ENCODE peak calls at places on chromosome 13, in nine cellular contexts. H is NCI-H2081; S is tibial artery; K is activated CD8-positive, alpha-beta T cell treated with anti-CD3 and anti-CD28 coated beads for 36 hours; C is activated naive CD8-positive, alpha-beta T cell treated with anti-CD3 and anti-CD28 coated beads, Interleukin-2, amount 50 U/mL, for 24 hours; L is activated CD4-positive, CD25-positive, alpha-beta regulatory T cell; F is prostate gland; N is epithelial cell of esophagus; B is CD8-positive, alpha-beta T cell. V is an unnamed sample.
A peak's percentile ranks its signal among the peaks of the same experiment; 100 is the strongest.

GRCh38 chr13:26965976-26966375 is 205.4 kb upstream of the GPR12 start:
- DNase-seq in H (peak; percentile 42), S (no peak), K (no peak), C (no peak), L (no peak), F (no peak), N (no peak), B (no peak), V (no peak)

GRCh38 chr13:58704953-58705352 is 1073.4 kb downstream of the PCDH17 start:
- DNase-seq in H (no peak), S (no peak), K (no peak), C (no peak), L (no peak), F (no peak), N (no peak), B (no peak), V (no peak)

GRCh38 chr13:26584713-26585112 is 27.2 kb downstream of the WASF3 start:
- DNase-seq in H (no peak), S (no peak), K (no peak), C (no peak), L (no peak), F (no peak), N (no peak), B (no peak), V (no peak)

GRCh38 chr13:110509971-110510786 is 51.3 kb downstream of the RAB20 start:
- DNase-seq in H (no peak), S (no peak), K (no peak), C (no peak), L (no peak), F (no peak), N (no peak), B (no peak), V (no peak)

GRCh38 chr13:95676775-95677563 is at the start of gene DNAJC3:
- DNase-seq in H (peak; percentile 95), S (peak; percentile 98), K (peak; percentile 98), C (peak; percentile 97), L (peak; percentile 94), F (peak; percentile 99), N (peak; percentile 99), B (peak; percentile 98), V (peak; percentile 88)

GRCh38 chr13:110135977-110136597 is 170.9 kb downstream of the COL4A1 start:
- DNase-seq in H (no peak), S (no peak), K (no peak), C (no peak), L (no peak), F (no peak), N (no peak), B (no peak), V (no peak)

GRCh38 chr13:113224486-113224885 is 15.1 kb downstream of the CUL4A start:
- DNase-seq in H (no peak), S (no peak), K (no peak), C (no peak), L (no peak), F (peak; percentile 57), N (peak; percentile 49), B (no peak), V (no peak)

GRCh38 chr13:78562237-78562889 is 41.0 kb downstream of the POU4F1 start:
- DNase-seq in H (no peak), S (no peak), K (no peak), C (no peak), L (no peak), F (no peak), N (no peak), B (no peak), V (no peak)

GRCh38 chr13:19845758-19846157 is 17.7 kb downstream of the ZMYM5 start:
- DNase-seq in H (no peak), S (no peak), K (peak; percentile 19), C (no peak), L (no peak), F (no peak), N (peak; percentile 93), B (no peak), V (no peak)

GRCh38 chr13:67023088-67023893 is 206.8 kb downstream of the PCDH9 start:
- DNase-seq in H (peak; percentile 32), S (no peak), K (peak; percentile 2), C (no peak), L (no peak), F (no peak), N (peak; percentile 65), B (no peak), V (no peak)

GRCh38 chr13:98927954-98928927 is 49.6 kb downstream of the DOCK9 start:
- DNase-seq in H (no peak), S (peak; percentile 64), K (no peak), C (no peak), L (no peak), F (no peak), N (no peak), B (no peak), V (no peak)

GRCh38 chr13:96090240-96091101 is 564 bp downstream of the HS6ST3 start:
- DNase-seq in H (peak; percentile 4), S (no peak), K (no peak), C (peak; percentile 5), L (no peak), F (no peak), N (peak; percentile 8), B (no peak), V (peak; percentile 30)

GRCh38 chr13:73473016-73473415 is 414.2 kb downstream of the KLF5 start:
- DNase-seq in H (no peak), S (no peak), K (no peak), C (no peak), L (no peak), F (no peak), N (peak; percentile 19), B (no peak), V (no peak)

GRCh38 chr13:82747331-82747730 is 1134.9 kb downstream of the SLITRK1 start:
- DNase-seq in H (no peak), S (no peak), K (no peak), C (no peak), L (no peak), F (no peak), N (no peak), B (no peak), V (no peak)

GRCh38 chr13:44267966-44268365 is 105.7 kb upstream of the SERP2 start:
- DNase-seq in H (no peak), S (no peak), K (no peak), C (no peak), L (no peak), F (no peak), N (peak; percentile 89), B (no peak), V (no peak)

GRCh38 chr13:80276371-80277289 is 64.3 kb downstream of the SPRY2 start:
- DNase-seq in H (peak; percentile 65), S (no peak), K (no peak), C (no peak), L (no peak), F (no peak), N (peak; percentile 59), B (no peak), V (no peak)

GRCh38 chr13:72151241-72151640 is 284.2 kb upstream of the DACH1 start:
- DNase-seq in H (no peak), S (no peak), K (no peak), C (no peak), L (no peak), F (no peak), N (peak; percentile 80), B (no peak), V (no peak)

GRCh38 chr13:35469781-35470380 is 6.6 kb downstream of the MAB21L1 start:
- DNase-seq in H (no peak), S (no peak), K (no peak), C (no peak), L (no peak), F (no peak), N (no peak), B (no peak), V (no peak)

GRCh38 chr13:23748591-23748990 is 140.6 kb downstream of the MIPEP start:
- DNase-seq in H (no peak), S (no peak), K (no peak), C (no peak), L (no peak), F (no peak), N (no peak), B (no peak), V (no peak)

GRCh38 chr13:113589961-113590339 is 5.4 kb downstream of the TFDP1 start:
- DNase-seq in H (no peak), S (peak; percentile 13), K (no peak), C (no peak), L (no peak), F (no peak), N (no peak), B (no peak), V (no peak)

GRCh38 chr13:40993119-40993518 is 26.0 kb downstream of the ELF1 start:
- DNase-seq in H (no peak), S (no peak), K (no peak), C (no peak), L (no peak), F (no peak), N (no peak), B (no peak), V (no peak)

GRCh38 chr13:70736622-70737317 is 628.5 kb upstream of the KLHL1 start:
- DNase-seq in H (no peak), S (no peak), K (no peak), C (no peak), L (no peak), F (no peak), N (no peak), B (no peak), V (no peak)

GRCh38 chr13:97539651-97540230 is 105.8 kb downstream of the RAP2A start:
- DNase-seq in H (no peak), S (no peak), K (no peak), C (no peak), L (no peak), F (no peak), N (peak; percentile 71), B (no peak), V (no peak)

GRCh38 chr13:51453959-51454703 is 1.3 kb upstream of the INTS6 start:
- DNase-seq in H (no peak), S (peak; percentile 42), K (peak; percentile 46), C (peak; percentile 53), L (peak; percentile 28), F (peak; percentile 23), N (peak; percentile 30), B (no peak), V (no peak)

GRCh38 chr13:23488442-23488841 is 54.9 kb upstream of the SACS start:
- DNase-seq in H (peak; percentile 33), S (no peak), K (no peak), C (no peak), L (no peak), F (peak; percentile 30), N (no peak), B (peak; percentile 17), V (no peak)